ENCODE peak calls at places on chromosome 1, in seven cellular contexts. One of them, this sample, is unnamed.

GRCh38 chr1:230291731-230292620 is 134.2 kb downstream of the PGBD5 start:
- DNase-seq in H9: no peak
- DNase-seq in neuronal stem cell: no peak
- DNase-seq in H1: no peak
- DNase-seq in mesenchymal stem cell: no peak
- DNase-seq in trophoblast cell: no peak
- DNase-seq in IMR-90: no peak
- DNase-seq in this sample: peak

GRCh38 chr1:248837794-248838356 is at the start of gene ZNF672:
- DNase-seq in H9: peak
- DNase-seq in neuronal stem cell: peak
- DNase-seq in H1: peak
- DNase-seq in mesenchymal stem cell: peak
- DNase-seq in trophoblast cell: peak
- DNase-seq in IMR-90: peak
- DNase-seq in this sample: peak

GRCh38 chr1:209323743-209324142 is 259.8 kb upstream of the CAMK1G start:
- DNase-seq in H9: no peak
- DNase-seq in neuronal stem cell: no peak
- DNase-seq in H1: no peak
- DNase-seq in mesenchymal stem cell: no peak
- DNase-seq in trophoblast cell: no peak
- DNase-seq in IMR-90: no peak
- DNase-seq in this sample: no peak

GRCh38 chr1:118185083-118185899 is at the start of gene SPAG17:
- DNase-seq in H9: peak
- DNase-seq in neuronal stem cell: peak
- DNase-seq in H1: peak
- DNase-seq in mesenchymal stem cell: peak
- DNase-seq in trophoblast cell: peak
- DNase-seq in IMR-90: peak
- DNase-seq in this sample: peak

GRCh38 chr1:154998201-154998780 is 4.3 kb upstream of the ZBTB7B start:
- DNase-seq in H9: peak
- DNase-seq in neuronal stem cell: no peak
- DNase-seq in H1: no peak
- DNase-seq in mesenchymal stem cell: no peak
- DNase-seq in trophoblast cell: no peak
- DNase-seq in IMR-90: no peak
- DNase-seq in this sample: no peak

GRCh38 chr1:10634428-10635384 is 160.0 kb downstream of the PEX14 start:
- DNase-seq in H9: peak
- DNase-seq in neuronal stem cell: no peak
- DNase-seq in H1: no peak
- DNase-seq in mesenchymal stem cell: no peak
- DNase-seq in trophoblast cell: no peak
- DNase-seq in IMR-90: no peak
- DNase-seq in this sample: no peak

GRCh38 chr1:86714159-86714558 is 9.8 kb downstream of the SH3GLB1 start:
- DNase-seq in H9: no peak
- DNase-seq in neuronal stem cell: no peak
- DNase-seq in H1: no peak
- DNase-seq in mesenchymal stem cell: peak
- DNase-seq in trophoblast cell: no peak
- DNase-seq in IMR-90: peak
- DNase-seq in this sample: peak

GRCh38 chr1:56477164-56478111 is 101.9 kb downstream of the PLPP3 start:
- DNase-seq in H9: peak
- DNase-seq in neuronal stem cell: peak
- DNase-seq in H1: peak
- DNase-seq in mesenchymal stem cell: peak
- DNase-seq in trophoblast cell: peak
- DNase-seq in IMR-90: peak
- DNase-seq in this sample: peak

GRCh38 chr1:11535761-11536572 is 57.0 kb downstream of the DISP3 start:
- DNase-seq in H9: no peak
- DNase-seq in neuronal stem cell: no peak
- DNase-seq in H1: no peak
- DNase-seq in mesenchymal stem cell: no peak
- DNase-seq in trophoblast cell: no peak
- DNase-seq in IMR-90: no peak
- DNase-seq in this sample: no peak

GRCh38 chr1:102790997-102791396 is 317.3 kb downstream of the COL11A1 start:
- DNase-seq in H9: no peak
- DNase-seq in neuronal stem cell: no peak
- DNase-seq in H1: no peak
- DNase-seq in mesenchymal stem cell: peak
- DNase-seq in trophoblast cell: no peak
- DNase-seq in IMR-90: no peak
- DNase-seq in this sample: no peak

GRCh38 chr1:152052606-152053005 is 15.8 kb upstream of the S100A11 start:
- DNase-seq in H9: peak
- DNase-seq in neuronal stem cell: peak
- DNase-seq in H1: peak
- DNase-seq in mesenchymal stem cell: peak
- DNase-seq in trophoblast cell: peak
- DNase-seq in IMR-90: peak
- DNase-seq in this sample: peak

GRCh38 chr1:243718893-243719292 is 131.2 kb downstream of the AKT3 start:
- DNase-seq in H9: no peak
- DNase-seq in neuronal stem cell: no peak
- DNase-seq in H1: no peak
- DNase-seq in mesenchymal stem cell: peak
- DNase-seq in trophoblast cell: peak
- DNase-seq in IMR-90: peak
- DNase-seq in this sample: peak

GRCh38 chr1:167095368-167095767 is 1.5 kb downstream of the STYXL2 start:
- DNase-seq in H9: no peak
- DNase-seq in neuronal stem cell: no peak
- DNase-seq in H1: no peak
- DNase-seq in mesenchymal stem cell: peak
- DNase-seq in trophoblast cell: no peak
- DNase-seq in IMR-90: peak
- DNase-seq in this sample: no peak

GRCh38 chr1:160169553-160170399 is 18.4 kb downstream of the ATP1A4 start:
- DNase-seq in H9: peak
- DNase-seq in neuronal stem cell: peak
- DNase-seq in H1: peak
- DNase-seq in mesenchymal stem cell: no peak
- DNase-seq in trophoblast cell: peak
- DNase-seq in IMR-90: no peak
- DNase-seq in this sample: peak

DNA sequence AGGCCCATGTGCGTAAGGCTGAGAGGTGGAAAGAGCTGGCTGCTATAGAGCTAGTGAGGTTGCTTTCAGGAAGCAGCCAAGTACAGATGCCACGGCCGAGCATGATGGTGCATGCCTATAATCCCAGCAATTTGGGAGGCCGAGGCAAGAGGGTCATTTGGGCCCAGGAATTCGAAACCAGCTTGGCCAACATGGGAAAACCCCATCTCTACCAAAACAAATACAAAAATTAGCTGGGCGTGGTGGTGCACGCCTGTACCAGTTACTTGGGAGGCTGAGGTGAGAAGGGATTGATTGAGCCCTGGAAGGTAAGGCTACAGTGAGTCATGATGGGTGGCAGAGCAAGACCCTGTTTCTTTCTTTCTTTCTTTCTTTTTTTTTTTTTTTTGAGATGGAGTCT is 2.7 kb downstream of the CCDC24 start:
- DNase-seq in H9: no peak
- DNase-seq in neuronal stem cell: no peak
- DNase-seq in H1: no peak
- DNase-seq in mesenchymal stem cell: no peak
- DNase-seq in trophoblast cell: no peak
- DNase-seq in IMR-90: no peak
- DNase-seq in this sample: no peak
- H2AK5ac ChIP-seq in H9: no peak
- H2AK5ac ChIP-seq in neuronal stem cell: no peak
- H2AK5ac ChIP-seq in H1: no peak
- H2AK5ac ChIP-seq in mesenchymal stem cell: no peak
- H2AK5ac ChIP-seq in trophoblast cell: no peak
- H2AK5ac ChIP-seq in IMR-90: no peak
- H2AK5ac ChIP-seq in this sample: no peak

DNA sequence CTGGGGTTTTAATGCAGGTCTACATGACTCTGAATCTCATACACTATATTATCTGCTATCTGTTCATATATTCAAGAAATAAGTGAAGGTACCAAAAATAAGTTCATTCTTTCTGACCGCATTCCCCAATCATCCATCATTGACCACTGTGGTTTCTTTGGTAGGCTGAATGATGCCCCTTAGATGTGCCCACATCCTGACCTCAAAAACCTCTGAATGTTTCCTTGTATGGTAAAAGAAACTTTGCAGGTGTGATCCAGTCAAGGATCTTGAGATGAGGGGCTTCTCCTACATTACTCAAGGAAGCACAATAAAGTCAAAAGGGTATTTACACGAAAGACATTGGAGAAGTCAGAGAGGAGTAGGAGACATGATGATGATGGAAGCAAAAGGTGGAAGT is 60.6 kb upstream of the LRRC8B start:
- DNase-seq in H9: no peak
- DNase-seq in neuronal stem cell: no peak
- DNase-seq in H1: no peak
- DNase-seq in mesenchymal stem cell: no peak
- DNase-seq in trophoblast cell: no peak
- DNase-seq in IMR-90: no peak
- DNase-seq in this sample: no peak
- H3K18ac ChIP-seq in H9: no peak
- H3K18ac ChIP-seq in neuronal stem cell: no peak
- H3K18ac ChIP-seq in H1: no peak
- H3K18ac ChIP-seq in mesenchymal stem cell: no peak
- H3K18ac ChIP-seq in trophoblast cell: no peak
- H3K18ac ChIP-seq in IMR-90: no peak
- H3K18ac ChIP-seq in this sample: no peak

GRCh38 chr1:184002071-184002470 is 35.5 kb downstream of the COLGALT2 start:
- DNase-seq in H9: no peak
- DNase-seq in neuronal stem cell: no peak
- DNase-seq in H1: no peak
- DNase-seq in mesenchymal stem cell: peak
- DNase-seq in trophoblast cell: no peak
- DNase-seq in IMR-90: peak
- DNase-seq in this sample: peak
- H2AK5ac ChIP-seq in H9: no peak
- H2AK5ac ChIP-seq in neuronal stem cell: no peak
- H2AK5ac ChIP-seq in H1: no peak
- H2AK5ac ChIP-seq in mesenchymal stem cell: peak
- H2AK5ac ChIP-seq in trophoblast cell: no peak
- H2AK5ac ChIP-seq in IMR-90: peak
- H2AK5ac ChIP-seq in this sample: no peak

GRCh38 chr1:202207292-202207691 is 13.7 kb downstream of the LGR6 start:
- DNase-seq in H9: no peak
- DNase-seq in neuronal stem cell: no peak
- DNase-seq in H1: no peak
- DNase-seq in mesenchymal stem cell: no peak
- DNase-seq in trophoblast cell: no peak
- DNase-seq in IMR-90: peak
- DNase-seq in this sample: peak
- H3K18ac ChIP-seq in H9: no peak
- H3K18ac ChIP-seq in neuronal stem cell: peak
- H3K18ac ChIP-seq in H1: no peak
- H3K18ac ChIP-seq in mesenchymal stem cell: no peak
- H3K18ac ChIP-seq in trophoblast cell: no peak
- H3K18ac ChIP-seq in IMR-90: no peak
- H3K18ac ChIP-seq in this sample: no peak

GRCh38 chr1:99490031-99490430 is 155.9 kb upstream of the PALMD start:
- DNase-seq in H9: no peak
- DNase-seq in neuronal stem cell: no peak
- DNase-seq in H1: no peak
- DNase-seq in mesenchymal stem cell: no peak
- DNase-seq in trophoblast cell: no peak
- DNase-seq in IMR-90: no peak
- DNase-seq in this sample: no peak
- H2AK5ac ChIP-seq in H9: no peak
- H2AK5ac ChIP-seq in neuronal stem cell: no peak
- H2AK5ac ChIP-seq in H1: no peak
- H2AK5ac ChIP-seq in mesenchymal stem cell: no peak
- H2AK5ac ChIP-seq in trophoblast cell: no peak
- H2AK5ac ChIP-seq in IMR-90: no peak
- H2AK5ac ChIP-seq in this sample: no peak

GRCh38 chr1:211986628-211987254 is 48.6 kb downstream of the INTS7 start:
- DNase-seq in H9: no peak
- DNase-seq in neuronal stem cell: no peak
- DNase-seq in H1: no peak
- DNase-seq in mesenchymal stem cell: no peak
- DNase-seq in trophoblast cell: no peak
- DNase-seq in IMR-90: no peak
- DNase-seq in this sample: no peak

GRCh38 chr1:211991695-211992094 is 43.7 kb downstream of the INTS7 start:
- DNase-seq in H9: no peak
- DNase-seq in neuronal stem cell: no peak
- DNase-seq in H1: no peak
- DNase-seq in mesenchymal stem cell: no peak
- DNase-seq in trophoblast cell: no peak
- DNase-seq in IMR-90: no peak
- DNase-seq in this sample: no peak

GRCh38 chr1:211985556-211986264 is 49.6 kb downstream of the INTS7 start:
- DNase-seq in H9: no peak
- DNase-seq in neuronal stem cell: no peak
- DNase-seq in H1: no peak
- DNase-seq in mesenchymal stem cell: no peak
- DNase-seq in trophoblast cell: no peak
- DNase-seq in IMR-90: no peak
- DNase-seq in this sample: no peak
- H3K18ac ChIP-seq in H9: no peak
- H3K18ac ChIP-seq in neuronal stem cell: no peak
- H3K18ac ChIP-seq in H1: no peak
- H3K18ac ChIP-seq in mesenchymal stem cell: no peak
- H3K18ac ChIP-seq in trophoblast cell: no peak
- H3K18ac ChIP-seq in IMR-90: no peak
- H3K18ac ChIP-seq in this sample: no peak

DNA sequence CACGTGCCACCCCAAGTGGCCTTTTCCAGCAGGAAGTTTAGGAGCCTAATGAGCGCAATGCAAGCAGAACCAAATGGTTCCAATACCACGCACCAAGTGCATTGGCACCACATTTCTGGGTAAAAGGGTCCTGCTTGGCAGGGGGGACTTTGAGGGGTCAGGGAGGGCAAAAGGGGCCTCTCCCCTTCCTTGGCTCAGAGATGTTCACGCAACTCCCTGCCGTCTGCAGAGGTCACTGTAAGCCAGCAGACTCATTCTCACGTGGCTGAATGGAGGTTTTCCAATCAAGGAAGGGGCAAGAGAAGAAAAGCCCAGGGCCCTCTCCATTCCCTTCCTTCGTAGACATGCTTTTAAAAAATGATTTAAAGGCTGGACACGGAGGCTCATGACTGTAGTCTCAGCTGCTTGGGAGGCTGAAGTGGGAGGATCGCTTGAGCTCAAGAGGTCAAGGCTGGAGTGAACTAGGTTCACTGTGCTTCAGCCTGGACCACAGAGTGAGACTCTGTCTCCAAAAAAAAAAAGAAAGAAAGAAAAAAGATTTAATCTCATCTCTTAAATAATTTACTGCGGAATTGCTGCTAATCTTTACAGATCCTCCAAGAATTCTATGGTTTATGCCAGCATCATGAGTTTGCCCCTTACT is 80.3 kb downstream of the RUNX3 start:
- DNase-seq in H9: peak
- DNase-seq in neuronal stem cell: no peak
- DNase-seq in H1: no peak
- DNase-seq in mesenchymal stem cell: peak
- DNase-seq in trophoblast cell: peak
- DNase-seq in IMR-90: peak
- DNase-seq in this sample: peak
- H2AK5ac ChIP-seq in H9: no peak
- H2AK5ac ChIP-seq in neuronal stem cell: no peak
- H2AK5ac ChIP-seq in H1: no peak
- H2AK5ac ChIP-seq in mesenchymal stem cell: no peak
- H2AK5ac ChIP-seq in trophoblast cell: no peak
- H2AK5ac ChIP-seq in IMR-90: no peak
- H2AK5ac ChIP-seq in this sample: no peak

This sample was measured in mesendoderm.